ENCODE peak calls at places on chromosomes 12 and 14, in ten cellular contexts. T, S, V, D, N, B, J, Z, A and I are unnamed samples.

GRCh38 chr14:101227611-101228594 is 324.4 kb upstream of the RTL1 start:
- DNase-seq in A (no peak), S (no peak), D (no peak), N (no peak), V (no peak), T (peak), Z (no peak), J (no peak), B (no peak), I (no peak)

GRCh38 chr14:64338616-64339316 is 44.6 kb upstream of the ESR2 start:
- DNase-seq in J (peak), D (peak), B (peak), Z (peak), V (peak), N (peak), A (peak), T (peak), S (peak), I (peak)

GRCh38 chr14:71721791-71722190 is 210.4 kb upstream of the RGS6 start:
- DNase-seq in A (no peak), T (no peak), V (no peak), J (no peak), D (no peak), Z (no peak), N (no peak), S (no peak), B (no peak), I (no peak)

GRCh38 chr12:6234214-6234613 is 34.0 kb downstream of the CD9 start:
- DNase-seq in A (peak), Z (no peak), V (no peak), B (no peak), S (no peak), J (no peak), T (no peak), D (no peak), N (no peak), I (no peak)

GRCh38 chr12:59080101-59080500 is 159.8 kb upstream of the LRIG3 start:
- DNase-seq in N (no peak), A (no peak), Z (no peak), D (no peak), B (no peak), V (no peak), T (no peak), J (no peak), S (no peak), I (no peak)

GRCh38 chr12:109462868-109463692 is 14.0 kb downstream of the KCTD10 start:
- DNase-seq in J (peak), T (no peak), D (peak), V (peak), S (no peak), Z (peak), N (peak), B (peak), A (peak), I (no peak)

GRCh38 chr14:20494935-20495766 is 10.2 kb upstream of the RNASE10 start:
- DNase-seq in D (no peak), J (peak), A (no peak), V (no peak), T (no peak), S (no peak), Z (no peak), B (no peak), N (peak), I (no peak)

GRCh38 chr12:95164656-95165055 is 52.6 kb downstream of the FGD6 start:
- DNase-seq in S (no peak), D (no peak), Z (no peak), J (no peak), N (no peak), T (no peak), V (no peak), A (no peak), B (no peak), I (no peak)

GRCh38 chr12:52570511-52570910 is 3.1 kb downstream of the KRT74 start:
- DNase-seq in N (no peak), S (no peak), D (no peak), Z (no peak), B (peak), A (no peak), V (no peak), J (no peak), T (no peak), I (no peak)

GRCh38 chr12:32841061-32841460 is 55.5 kb downstream of the PKP2 start:
- DNase-seq in V (no peak), T (no peak), A (no peak), N (no peak), B (no peak), Z (no peak), J (no peak), S (no peak), D (no peak), I (no peak)

GRCh38 chr12:41402804-41403203 is 214.7 kb downstream of the PDZRN4 start:
- DNase-seq in V (no peak), Z (no peak), B (no peak), S (no peak), T (no peak), D (no peak), N (no peak), A (no peak), J (no peak), I (no peak)

GRCh38 chr12:114668151-114668891 is 15.7 kb downstream of the TBX3 start:
- DNase-seq in S (peak), B (peak), V (peak), N (peak), Z (peak), A (peak), J (peak), T (peak), D (peak), I (no peak)

GRCh38 chr14:28300356-28300755 is 466.2 kb upstream of the FOXG1 start:
- DNase-seq in A (no peak), V (no peak), T (no peak), N (no peak), D (no peak), S (no peak), B (no peak), Z (no peak), J (no peak), I (no peak)

GRCh38 chr12:41968661-41969060 is 176.0 kb downstream of the GXYLT1 start:
- DNase-seq in T (no peak), N (no peak), V (no peak), J (no peak), D (no peak), Z (no peak), A (no peak), B (no peak), S (no peak), I (no peak)

GRCh38 chr12:50215033-50215432 is 47.9 kb upstream of the CERS5 start:
- DNase-seq in B (no peak), Z (no peak), V (no peak), S (no peak), N (no peak), A (no peak), D (no peak), J (no peak), T (no peak), I (no peak)

GRCh38 chr14:31787377-31787776 is 226.2 kb downstream of the NUBPL start:
- DNase-seq in Z (no peak), V (no peak), N (peak), J (no peak), S (no peak), D (no peak), A (no peak), T (no peak), B (no peak), I (no peak)

GRCh38 chr12:1611775-1612174 is 17.3 kb upstream of the WNT5B start:
- DNase-seq in T (no peak), A (no peak), J (peak), V (no peak), B (no peak), D (no peak), S (no peak), Z (no peak), N (no peak), I (no peak)

GRCh38 chr12:76250256-76250655 is 98.0 kb downstream of the BBS10 start:
- DNase-seq in B (no peak), Z (no peak), T (no peak), A (no peak), N (no peak), D (no peak), S (no peak), J (no peak), V (no peak), I (no peak)

GRCh38 chr12:108596854-108597558 is 878 bp downstream of the TMEM119 start:
- DNase-seq in S (no peak), V (no peak), D (no peak), T (no peak), B (no peak), A (no peak), Z (peak), N (no peak), J (no peak), I (no peak)

GRCh38 chr14:32203928-32204357 is 874 bp upstream of the RNU6-8 start:
- DNase-seq in N (no peak), S (no peak), J (no peak), D (peak), Z (peak), A (peak), T (no peak), B (peak), V (peak), I (no peak)

GRCh38 chr14:100526632-100527031 is 60.6 kb downstream of the BEGAIN start:
- DNase-seq in V (peak), J (no peak), T (no peak), A (peak), S (no peak), B (peak), Z (no peak), N (no peak), D (no peak), I (no peak)

GRCh38 chr14:104286086-104286485 is 147.7 kb downstream of the KIF26A start:
- DNase-seq in S (no peak), Z (no peak), V (no peak), A (no peak), N (no peak), B (peak), D (no peak), J (no peak), T (no peak), I (no peak)

GRCh38 chr12:107990325-107990724 is 138.8 kb upstream of the WSCD2 start:
- DNase-seq in B (no peak), A (no peak), T (peak), N (peak), V (no peak), S (peak), Z (peak), J (peak), D (peak), I (no peak)

GRCh38 chr14:100028990-100029677 is 36.1 kb upstream of the EVL start:
- DNase-seq in B (no peak), A (no peak), S (no peak), J (no peak), V (no peak), Z (no peak), T (no peak), N (no peak), D (no peak), I (no peak)

GRCh38 chr12:121515615-121516014 is 65.2 kb downstream of the KDM2B start:
- DNase-seq in D (no peak), J (no peak), N (no peak), Z (no peak), B (no peak), T (no peak), A (no peak), S (no peak), V (no peak), I (no peak)

GRCh38 chr14:42224053-42224888 is 617.6 kb downstream of the LRFN5 start:
- DNase-seq in D (peak), A (no peak), Z (peak), J (peak), V (no peak), S (no peak), B (no peak), N (peak), T (peak), I (no peak)

GRCh38 chr14:100144996-100145646 is 14.3 kb downstream of the DEGS2 start:
- DNase-seq in T (no peak), V (no peak), S (no peak), B (peak), A (no peak), D (peak), N (no peak), Z (no peak), J (no peak), I (no peak)

GRCh38 chr12:77062846-77063461 is 2.4 kb downstream of the E2F7 start:
- DNase-seq in B (no peak), V (no peak), S (no peak), Z (no peak), D (no peak), N (no peak), T (no peak), A (no peak), J (peak), I (no peak)

GRCh38 chr14:100785338-100785615 is 40.6 kb upstream of the MEG3 start:
- DNase-seq in N (no peak), A (no peak), D (no peak), T (no peak), B (no peak), J (no peak), S (no peak), Z (no peak), V (no peak), I (no peak)

GRCh38 chr12:52155048-52155868 is 36.6 kb downstream of the KRT80 start:
- DNase-seq in D (no peak), N (no peak), J (no peak), Z (no peak), S (no peak), V (peak), A (no peak), T (no peak), B (peak), I (no peak)

GRCh38 chr14:20516921-20517320 is 11.6 kb downstream of the RNASE10 start:
- DNase-seq in J (peak), S (no peak), Z (no peak), N (no peak), A (no peak), D (no peak), T (no peak), V (no peak), B (no peak), I (no peak)

GRCh38 chr12:75322464-75322863 is 7.7 kb downstream of the CAPS2 start:
- DNase-seq in S (no peak), B (no peak), V (no peak), Z (no peak), A (no peak), T (no peak), J (no peak), D (no peak), N (no peak), I (no peak)

GRCh38 chr14:32761381-32761968 is 177.2 kb upstream of the NPAS3 start:
- DNase-seq in Z (no peak), B (no peak), T (no peak), V (no peak), D (no peak), J (no peak), S (no peak), N (no peak), A (no peak), I (no peak)

GRCh38 chr12:92785563-92785950 is 82.8 kb downstream of the PLEKHG7 start:
- DNase-seq in J (no peak), N (no peak), D (no peak), A (no peak), Z (no peak), S (no peak), V (no peak), T (no peak), B (no peak), I (no peak)

GRCh38 chr14:61459229-61459628 is 137.8 kb downstream of the PRKCH start:
- DNase-seq in T (no peak), B (no peak), A (no peak), J (no peak), S (no peak), Z (no peak), D (no peak), V (no peak), N (no peak), I (no peak)

GRCh38 chr12:59652098-59652497 is 56.3 kb downstream of the SLC16A7 start:
- DNase-seq in N (no peak), S (no peak), V (no peak), J (no peak), A (no peak), D (no peak), Z (no peak), B (no peak), T (no peak), I (no peak)

GRCh38 chr14:68981539-68981976 is 2.5 kb upstream of the ACTN1 start:
- DNase-seq in V (no peak), S (no peak), T (no peak), Z (no peak), J (peak), A (no peak), B (peak), D (no peak), N (no peak), I (no peak)

GRCh38 chr12:388547-389137 is 478 bp downstream of the KDM5A start:
- DNase-seq in D (peak), T (no peak), A (no peak), V (no peak), J (peak), N (no peak), B (peak), S (no peak), Z (no peak), I (no peak)
- TF ChIP-seq POLR2AphosphoS5 in D (no peak), T (no peak), A (no peak), V (no peak), J (no peak), N (no peak), B (no peak), S (no peak), Z (no peak), I (no peak)

DNA sequence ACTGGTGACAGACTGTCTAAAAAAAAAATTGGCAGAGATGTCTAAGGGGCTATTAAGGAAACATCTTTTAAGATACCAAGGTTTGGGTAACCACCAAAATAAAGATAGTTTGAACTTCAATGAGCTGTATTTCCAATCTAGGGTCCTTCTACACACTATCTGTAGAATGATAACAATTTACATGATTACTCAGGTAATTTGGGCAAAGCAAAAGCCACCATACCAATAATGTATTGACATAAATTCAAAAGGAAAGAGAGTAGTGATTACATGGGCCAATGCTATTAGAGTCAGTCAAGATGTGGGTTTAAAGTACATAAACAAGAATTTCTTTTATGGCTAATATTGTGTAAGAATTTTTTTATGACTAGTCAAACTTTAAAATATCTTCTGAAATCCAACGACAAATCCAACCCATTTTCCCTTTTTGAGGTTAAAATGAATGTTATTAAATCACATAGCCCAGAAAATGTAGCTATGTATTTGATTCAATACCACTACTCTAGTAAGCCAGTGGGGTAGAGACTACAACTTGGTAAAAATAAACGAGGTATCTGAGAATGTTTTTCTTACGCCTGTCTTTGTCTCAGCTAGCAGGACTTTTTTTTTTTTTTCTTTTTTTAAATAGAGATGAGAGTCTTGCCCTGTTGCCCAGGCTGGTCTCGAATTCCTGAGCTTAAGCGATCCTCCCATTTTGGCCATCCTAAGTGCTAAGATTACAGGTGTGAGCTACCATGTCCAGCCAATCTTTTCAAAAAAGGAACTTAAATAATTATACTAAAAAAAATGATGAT is 10.4 kb downstream of the PNN start:
- DNase-seq in J (no peak), Z (no peak), N (no peak), A (no peak), B (no peak), T (no peak), D (no peak), V (no peak), S (no peak), I (no peak)
- TF ChIP-seq POLR2AphosphoS5 in J (no peak), Z (no peak), N (no peak), A (no peak), B (no peak), T (no peak), D (no peak), V (no peak), S (peak), I (no peak)

DNA sequence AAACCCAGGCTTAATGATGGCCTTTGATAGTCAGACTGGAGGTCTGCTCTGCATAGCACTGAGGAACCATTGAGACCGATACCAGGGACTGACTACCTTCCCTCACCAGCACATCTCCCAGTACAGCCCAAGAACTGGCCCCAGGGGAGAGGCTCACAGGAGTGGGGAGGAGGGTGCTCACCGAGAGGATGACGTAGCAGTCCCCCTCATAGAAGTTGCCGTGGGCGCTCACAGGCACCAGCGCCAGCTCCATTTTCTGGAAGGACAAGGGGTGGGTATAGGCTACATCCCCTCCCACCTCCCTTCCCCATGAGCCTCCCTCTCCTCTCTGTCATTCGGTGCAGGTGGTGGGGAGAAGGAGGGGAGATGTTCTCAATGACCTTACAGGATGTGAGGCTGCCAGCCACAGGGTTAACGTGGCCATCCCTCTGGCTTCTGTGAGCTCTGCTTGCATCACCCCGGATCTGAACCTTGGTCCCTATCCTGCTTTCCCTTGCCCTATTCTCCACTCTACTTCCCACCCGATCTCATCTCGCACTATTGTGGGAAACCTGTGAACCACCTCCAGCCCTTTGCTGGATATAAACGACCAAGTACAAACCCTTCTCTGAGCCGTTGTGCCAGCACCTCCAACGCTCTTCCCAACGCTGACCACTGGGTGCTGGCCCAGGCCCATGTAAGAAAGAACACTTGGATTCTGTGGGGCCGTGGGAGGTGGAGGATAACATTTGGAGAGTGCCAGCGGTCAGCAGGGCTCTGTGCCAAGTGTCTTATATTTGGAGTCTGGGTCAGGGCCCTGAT is 4.4 kb downstream of the AVIL start:
- DNase-seq in T (no peak), A (no peak), S (no peak), V (no peak), D (no peak), Z (peak), N (no peak), B (peak), J (no peak), I (no peak)
- TF ChIP-seq POLR2AphosphoS5 in T (no peak), A (no peak), S (no peak), V (no peak), D (no peak), Z (no peak), N (no peak), B (no peak), J (no peak), I (no peak)

DNA sequence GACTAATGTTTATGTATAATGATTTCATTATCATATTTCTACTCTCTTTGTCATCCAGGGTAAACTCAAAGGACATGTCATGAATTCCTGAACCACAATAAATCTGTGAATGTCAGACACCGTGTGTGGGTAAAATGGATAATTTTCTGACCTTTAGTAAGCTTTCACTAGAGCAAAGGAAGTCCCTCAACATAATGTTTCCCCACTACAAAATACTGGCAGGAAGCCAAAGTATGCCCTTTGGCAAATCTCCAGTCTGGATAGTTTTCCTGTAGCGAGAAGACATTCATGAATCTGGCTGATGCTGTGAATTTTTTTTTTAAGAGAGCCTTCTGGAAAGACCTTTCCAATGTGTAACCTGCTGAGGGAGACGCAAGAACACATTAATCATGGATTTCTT is 389.6 kb upstream of the DDHD1 start:
- DNase-seq in S (no peak), A (no peak), D (no peak), J (peak), Z (peak), V (peak), T (no peak), B (no peak), N (no peak), I (no peak)
- TF ChIP-seq POLR2AphosphoS5 in S (no peak), A (peak), D (no peak), J (peak), Z (no peak), V (no peak), T (no peak), B (no peak), N (no peak), I (no peak)

DNA sequence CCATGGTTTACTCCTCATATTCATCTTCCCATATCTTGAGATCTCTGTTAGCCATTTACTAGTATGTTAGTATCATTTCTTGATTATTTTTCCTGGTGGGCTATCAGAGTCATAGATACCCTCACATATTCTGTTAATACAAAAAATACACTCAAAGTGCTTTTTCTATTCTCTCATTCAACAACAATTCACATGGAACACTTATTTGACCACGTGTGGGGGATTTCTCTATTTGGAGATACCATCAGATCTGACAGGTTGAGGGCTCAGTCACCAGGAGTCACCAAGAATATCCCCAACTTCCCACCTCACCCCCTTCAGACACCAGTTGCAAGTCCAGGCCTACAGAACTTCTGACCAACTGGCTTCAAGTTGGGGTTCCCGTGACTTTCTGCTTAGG is 51.9 kb upstream of the A2ML1 start:
- DNase-seq in T (no peak), V (no peak), D (no peak), S (no peak), Z (no peak), J (no peak), A (no peak), B (no peak), N (no peak), I (no peak)
- TF ChIP-seq POLR2AphosphoS5 in T (no peak), V (no peak), D (no peak), S (no peak), Z (no peak), J (no peak), A (no peak), B (no peak), N (no peak), I (no peak)